ENCODE peak calls at places on chromosome 17, in six cellular contexts. Y is activated CD8-positive, alpha-beta T cell treated with anti-CD3 and anti-CD28 coated beads for 36 hours; M is HT-29; J is lower lobe of right lung; C is NCI-H524; N is stimulated activated CD4-positive, alpha-beta T cell treated with anti-CD3 and anti-CD28 coated beads, TNF-alpha, amount 100 ng/mL, for 1 hour. F is an unnamed sample.

GRCh38 chr17:47604268-47604927 is 45.3 kb upstream of the KPNB1 start:
- DNase-seq in Y (no peak), M (no peak), J (no peak), C (peak; percentile 59), N (no peak), F (no peak)

GRCh38 chr17:72115789-72116520 is 4.9 kb upstream of the SOX9 start:
- DNase-seq in Y (no peak), M (no peak), J (no peak), C (no peak), N (no peak), F (no peak)

GRCh38 chr17:17587614-17588336 is 3.7 kb downstream of the PEMT start:
- DNase-seq in Y (no peak), M (no peak), J (no peak), C (no peak), N (no peak), F (no peak)

GRCh38 chr17:77830816-77831490 is 127.5 kb upstream of the TNRC6C start:
- DNase-seq in Y (no peak), M (no peak), J (peak; percentile 15), C (no peak), N (no peak), F (no peak)

GRCh38 chr17:79658811-79659207 is 48.0 kb upstream of the RBFOX3 start:
- DNase-seq in Y (peak; percentile 10), M (peak; percentile 47), J (no peak), C (peak; percentile 72), N (no peak), F (peak; percentile 32)

GRCh38 chr17:63610854-63611253 is 10.2 kb downstream of the TACO1 start:
- DNase-seq in Y (no peak), M (no peak), J (no peak), C (no peak), N (no peak), F (no peak)

GRCh38 chr17:44221072-44221861 is 1.8 kb upstream of the UBTF start:
- DNase-seq in Y (peak; percentile 76), M (peak; percentile 67), J (peak; percentile 82), C (peak; percentile 63), N (peak; percentile 38), F (peak; percentile 87)

GRCh38 chr17:41329279-41329925 is 13.9 kb upstream of the KRTAP17-1 start:
- DNase-seq in Y (peak; percentile 49), M (peak; percentile 84), J (no peak), C (no peak), N (no peak), F (peak; percentile 41)

GRCh38 chr17:46212634-46213435 is 19.6 kb upstream of the KANSL1 start:
- DNase-seq in Y (peak; percentile 74), M (peak; percentile 88), J (no peak), C (peak; percentile 77), N (peak; percentile 9), F (peak; percentile 84)

GRCh38 chr17:36667922-36668321 is 66.5 kb downstream of the MRM1 start:
- DNase-seq in Y (peak; percentile 13), M (no peak), J (no peak), C (no peak), N (no peak), F (no peak)

GRCh38 chr17:47866941-47867340 is 16.0 kb upstream of the SP6 start:
- DNase-seq in Y (no peak), M (no peak), J (no peak), C (no peak), N (no peak), F (no peak)

GRCh38 chr17:32746698-32747097 is 130.2 kb downstream of the MYO1D start:
- DNase-seq in Y (no peak), M (no peak), J (no peak), C (no peak), N (no peak), F (peak; percentile 44)

GRCh38 chr17:41810659-41811548 is 845 bp downstream of the P3H4 start:
- DNase-seq in Y (no peak), M (no peak), J (peak; percentile 58), C (no peak), N (no peak), F (no peak)

GRCh38 chr17:3788200-3788599 is 12.8 kb downstream of the ITGAE start:
- DNase-seq in Y (no peak), M (no peak), J (no peak), C (no peak), N (no peak), F (peak; percentile 27)

GRCh38 chr17:74951680-74952421 is 16.2 kb downstream of the OTOP3 start:
- DNase-seq in Y (no peak), M (no peak), J (no peak), C (no peak), N (no peak), F (no peak)

GRCh38 chr17:14205992-14206461 is 30.6 kb downstream of the CDRT15 start:
- DNase-seq in Y (peak; percentile 72), M (peak; percentile 73), J (peak; percentile 89), C (no peak), N (peak; percentile 26), F (no peak)

GRCh38 chr17:50601789-50602375 is 32.8 kb upstream of the ABCC3 start:
- DNase-seq in Y (no peak), M (no peak), J (no peak), C (no peak), N (no peak), F (no peak)

F was measured in NB4.